ENCODE peak calls at places on chromosomes 1 and 21, in six cellular contexts. S is fibroblast of the aortic adventitia; T is heart right ventricle; E is iris pigment epithelial cell; A is stimulated activated CD8-positive, alpha-beta memory T cell treated with anti-CD3 and anti-CD28 coated beads, Interleukin-7, amount 100 ng/mL, for 1 hour; I is activated naive CD4-positive, alpha-beta T cell treated with Interleukin-2 at 50 U/mL for 16 hours. V is an unnamed sample.

GRCh38 chr1:20723537-20724363 is 5.9 kb upstream of the KIF17 start:
- DNase-seq in E (no peak), A (no peak), I (peak; percentile 1), T (no peak), S (no peak), V (peak; percentile 50)

GRCh38 chr1:23463286-23463685 is 20.7 kb downstream of the ASAP3 start:
- DNase-seq in T (no peak), E (no peak), S (peak; percentile 29), I (no peak), A (no peak), V (no peak)

GRCh38 chr1:9792156-9793042 is 31.4 kb downstream of the CLSTN1 start:
- DNase-seq in E (no peak), S (no peak), T (no peak), I (no peak), A (no peak), V (peak; percentile 79)

GRCh38 chr1:233673947-233674431 is 60.1 kb downstream of the KCNK1 start:
- DNase-seq in A (no peak), S (no peak), I (no peak), E (no peak), T (no peak), V (peak; percentile 89)

GRCh38 chr1:151475175-151475574 is 15.9 kb upstream of the POGZ start:
- DNase-seq in E (no peak), S (no peak), T (no peak), A (no peak), I (no peak), V (no peak)

GRCh38 chr1:166819982-166820381 is 19.3 kb upstream of the POGK start:
- DNase-seq in A (no peak), S (no peak), E (no peak), T (no peak), I (no peak), V (no peak)

GRCh38 chr1:40646385-40646784 is 19.1 kb downstream of the RIMS3 start:
- DNase-seq in I (no peak), S (peak; percentile 20), A (no peak), E (peak; percentile 64), T (no peak), V (no peak)

GRCh38 chr1:29555043-29555620 is 318.8 kb downstream of the PTPRU start:
- DNase-seq in A (no peak), E (no peak), T (no peak), S (no peak), I (no peak), V (peak; percentile 28)

GRCh38 chr1:228228601-228229074 is 20.8 kb downstream of the OBSCN start:
- DNase-seq in S (peak; percentile 23), E (peak; percentile 97), I (no peak), T (no peak), A (no peak), V (no peak)

GRCh38 chr1:88217386-88217785 is 466.7 kb upstream of the PKN2 start:
- DNase-seq in I (no peak), A (no peak), T (no peak), S (no peak), E (no peak), V (no peak)

GRCh38 chr1:107449326-107449725 is 308.5 kb downstream of the NTNG1 start:
- DNase-seq in S (no peak), A (no peak), I (no peak), E (no peak), T (no peak), V (no peak)

GRCh38 chr1:236421022-236421421 is 26.9 kb downstream of the EDARADD start:
- DNase-seq in S (no peak), E (peak; percentile 34), T (no peak), A (no peak), I (no peak), V (no peak)

GRCh38 chr1:218481116-218481775 is 136.1 kb downstream of the TGFB2 start:
- DNase-seq in S (peak; percentile 46), A (no peak), T (no peak), E (no peak), I (no peak), V (no peak)

GRCh38 chr1:184160942-184161698 is 109.6 kb downstream of the TSEN15 start:
- DNase-seq in I (peak; percentile 24), T (no peak), E (peak; percentile 75), A (no peak), S (peak; percentile 94), V (peak; percentile 70)

GRCh38 chr21:38880578-38880966 is 74.8 kb downstream of the ETS2 start:
- DNase-seq in I (no peak), E (no peak), T (no peak), A (no peak), S (no peak), V (no peak)

GRCh38 chr1:118254001-118254400 is 69.0 kb upstream of the SPAG17 start:
- DNase-seq in A (no peak), I (no peak), S (no peak), E (no peak), T (no peak), V (no peak)

GRCh38 chr1:226371049-226371694 is 36.7 kb downstream of the PARP1 start:
- DNase-seq in E (no peak), T (no peak), I (no peak), S (no peak), A (no peak), V (peak; percentile 41)

GRCh38 chr21:24716306-24716918 is 890.9 kb downstream of the MRPL39 start:
- DNase-seq in I (no peak), T (no peak), A (no peak), S (no peak), E (peak; percentile 38), V (no peak)

GRCh38 chr1:32466761-32467160 is 1.9 kb downstream of the ZBTB8B start:
- DNase-seq in T (no peak), A (no peak), E (no peak), I (no peak), S (no peak), V (no peak)

GRCh38 chr1:7382971-7383370 is 388.1 kb upstream of the VAMP3 start:
- DNase-seq in E (no peak), A (no peak), S (no peak), I (no peak), T (no peak), V (peak; percentile 5)

GRCh38 chr1:94284481-94284880 is 47.1 kb upstream of the ARHGAP29 start:
- DNase-seq in I (no peak), T (no peak), E (peak; percentile 77), A (no peak), S (no peak), V (no peak)

GRCh38 chr1:30325999-30326398 is 397.4 kb downstream of the MATN1 start:
- DNase-seq in A (no peak), I (no peak), T (no peak), E (no peak), S (no peak), V (peak; percentile 29)

V was measured in islet precursor cell.